ENCODE peak calls at places on chromosomes 3 and 15, in four cellular contexts. V is WTC11, Q is K562, H is HepG2. I is an unnamed sample.

GRCh38 chr3:134846943-134847342 is 51.9 kb downstream of the EPHB1 start:
- DNase-seq in V (no peak), Q (no peak), H (peak), I (no peak)

GRCh38 chr3:106261915-106262683 is 393.3 kb upstream of the CBLB start:
- DNase-seq in V (no peak), Q (no peak), H (no peak), I (no peak)

GRCh38 chr3:53102601-53103147 is 27.6 kb downstream of the RFT1 start:
- DNase-seq in V (no peak), Q (peak), H (no peak), I (no peak)

GRCh38 chr3:13896473-13897154 is 16.7 kb upstream of the WNT7A start:
- DNase-seq in V (peak), Q (peak), H (peak), I (peak)

GRCh38 chr3:187318819-187319616 is 27.5 kb upstream of the MASP1 start:
- DNase-seq in V (peak), Q (peak), H (peak), I (peak)

GRCh38 chr3:53109190-53109589 is 21.0 kb downstream of the RFT1 start:
- DNase-seq in V (no peak), Q (no peak), H (no peak), I (no peak)

GRCh38 chr3:22361465-22361864 is 610.5 kb upstream of the ZNF385D start:
- DNase-seq in V (no peak), Q (no peak), H (no peak), I (no peak)

GRCh38 chr3:133457465-133458067 is 57.7 kb downstream of the BFSP2 start:
- DNase-seq in V (no peak), Q (no peak), H (no peak), I (no peak)

GRCh38 chr15:52523192-52523591 is 5.5 kb downstream of the MYO5A start:
- DNase-seq in V (no peak), Q (no peak), H (no peak), I (no peak)

GRCh38 chr3:8952130-8952529 is 11.1 kb downstream of the RAD18 start:
- DNase-seq in V (no peak), Q (no peak), H (no peak), I (no peak)

GRCh38 chr3:43707266-43707665 is 16.5 kb downstream of the ABHD5 start:
- DNase-seq in V (no peak), Q (no peak), H (no peak), I (no peak)

GRCh38 chr3:49296781-49297420 is 19.9 kb upstream of the C3orf62 start:
- DNase-seq in V (no peak), Q (no peak), H (no peak), I (no peak)

GRCh38 chr3:75863878-75864277 is 78.5 kb upstream of the ZNF717 start:
- DNase-seq in V (no peak), Q (no peak), H (no peak), I (no peak)

GRCh38 chr3:12663311-12663935 is 494 bp downstream of the RAF1 start:
- DNase-seq in V (no peak), Q (peak), H (no peak), I (peak)

GRCh38 chr3:42664443-42664814 is 10.9 kb downstream of the ZBTB47 start:
- DNase-seq in V (no peak), Q (no peak), H (no peak), I (peak)

GRCh38 chr3:42666577-42666998 is 13.1 kb downstream of the ZBTB47 start:
- DNase-seq in V (no peak), Q (no peak), H (no peak), I (peak)

GRCh38 chr3:42666022-42666421 is 12.5 kb downstream of the ZBTB47 start:
- DNase-seq in V (no peak), Q (no peak), H (no peak), I (peak)

GRCh38 chr3:42663581-42664442 is 10.3 kb downstream of the ZBTB47 start:
- DNase-seq in V (no peak), Q (no peak), H (no peak), I (peak)

GRCh38 chr3:42665050-42665878 is 11.8 kb downstream of the ZBTB47 start:
- DNase-seq in V (no peak), Q (no peak), H (no peak), I (peak)
- TF ChIP-seq FOXJ3 in V (no peak), Q (no peak), H (no peak), I (no peak)

GRCh38 chr15:100897873-100898490 is 18.4 kb downstream of the ALDH1A3 start:
- DNase-seq in V (no peak), Q (no peak), H (no peak), I (no peak)
- TF ChIP-seq FOXJ3 in V (no peak), Q (no peak), H (no peak), I (no peak)

GRCh38 chr15:40450047-40450446 is 9.3 kb downstream of the BAHD1 start:
- DNase-seq in V (no peak), Q (no peak), H (no peak), I (no peak)

GRCh38 chr15:40451497-40452158 is 10.9 kb downstream of the BAHD1 start:
- DNase-seq in V (no peak), Q (no peak), H (no peak), I (no peak)

GRCh38 chr15:40446144-40446543 is 5.4 kb downstream of the BAHD1 start:
- DNase-seq in V (no peak), Q (no peak), H (no peak), I (no peak)

GRCh38 chr15:40448354-40448753 is 7.6 kb downstream of the BAHD1 start:
- DNase-seq in V (no peak), Q (no peak), H (no peak), I (no peak)

GRCh38 chr15:40449275-40449674 is 8.5 kb downstream of the BAHD1 start:
- DNase-seq in V (no peak), Q (no peak), H (no peak), I (no peak)
- TF ChIP-seq FOXJ3 in V (no peak), Q (no peak), H (no peak), I (no peak)

DNA sequence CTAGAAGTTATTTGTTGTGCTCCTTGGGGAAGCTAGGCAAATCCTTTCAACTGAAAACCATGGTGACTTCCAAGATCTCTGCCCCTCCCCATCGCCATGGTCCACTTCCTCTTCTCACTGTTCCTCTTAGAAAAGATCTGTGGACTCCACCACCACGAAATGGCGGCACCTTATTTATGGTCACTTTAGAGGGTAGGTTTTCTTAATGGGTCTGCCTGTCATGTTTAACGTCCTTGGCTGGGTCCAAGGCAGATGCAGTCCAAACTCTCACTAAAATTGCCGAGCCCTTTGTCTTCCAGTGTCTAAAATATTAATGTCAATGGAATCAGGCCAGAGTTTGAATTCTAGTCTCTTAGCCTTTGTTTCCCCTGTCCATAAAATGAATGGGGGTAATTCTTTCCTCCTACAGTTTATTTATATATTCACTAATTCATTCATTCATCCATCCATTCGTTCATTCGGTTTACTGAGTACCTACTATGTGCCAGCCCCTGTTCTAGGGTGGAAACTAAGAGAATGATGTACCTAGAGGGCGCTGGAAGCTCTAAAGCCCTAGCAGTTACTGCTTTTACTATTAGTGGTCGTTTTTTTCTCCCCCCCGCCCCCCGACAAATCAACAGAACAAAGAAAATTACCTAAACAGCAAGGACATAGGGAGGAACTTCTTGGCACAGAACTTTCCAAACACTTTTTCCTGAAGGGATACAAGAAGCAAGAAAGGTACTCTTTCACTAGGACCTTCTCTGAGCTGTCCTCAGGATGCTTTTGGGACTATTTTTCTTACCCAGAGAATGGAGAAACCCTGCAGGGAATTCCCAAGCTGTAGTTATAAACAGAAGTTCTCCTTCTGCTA is 661 bp downstream of the PATL2 start:
- DNase-seq in V (no peak), Q (peak), H (no peak), I (no peak)
- TF ChIP-seq FOXJ3 in V (no peak), Q (no peak), H (no peak), I (no peak)

DNA sequence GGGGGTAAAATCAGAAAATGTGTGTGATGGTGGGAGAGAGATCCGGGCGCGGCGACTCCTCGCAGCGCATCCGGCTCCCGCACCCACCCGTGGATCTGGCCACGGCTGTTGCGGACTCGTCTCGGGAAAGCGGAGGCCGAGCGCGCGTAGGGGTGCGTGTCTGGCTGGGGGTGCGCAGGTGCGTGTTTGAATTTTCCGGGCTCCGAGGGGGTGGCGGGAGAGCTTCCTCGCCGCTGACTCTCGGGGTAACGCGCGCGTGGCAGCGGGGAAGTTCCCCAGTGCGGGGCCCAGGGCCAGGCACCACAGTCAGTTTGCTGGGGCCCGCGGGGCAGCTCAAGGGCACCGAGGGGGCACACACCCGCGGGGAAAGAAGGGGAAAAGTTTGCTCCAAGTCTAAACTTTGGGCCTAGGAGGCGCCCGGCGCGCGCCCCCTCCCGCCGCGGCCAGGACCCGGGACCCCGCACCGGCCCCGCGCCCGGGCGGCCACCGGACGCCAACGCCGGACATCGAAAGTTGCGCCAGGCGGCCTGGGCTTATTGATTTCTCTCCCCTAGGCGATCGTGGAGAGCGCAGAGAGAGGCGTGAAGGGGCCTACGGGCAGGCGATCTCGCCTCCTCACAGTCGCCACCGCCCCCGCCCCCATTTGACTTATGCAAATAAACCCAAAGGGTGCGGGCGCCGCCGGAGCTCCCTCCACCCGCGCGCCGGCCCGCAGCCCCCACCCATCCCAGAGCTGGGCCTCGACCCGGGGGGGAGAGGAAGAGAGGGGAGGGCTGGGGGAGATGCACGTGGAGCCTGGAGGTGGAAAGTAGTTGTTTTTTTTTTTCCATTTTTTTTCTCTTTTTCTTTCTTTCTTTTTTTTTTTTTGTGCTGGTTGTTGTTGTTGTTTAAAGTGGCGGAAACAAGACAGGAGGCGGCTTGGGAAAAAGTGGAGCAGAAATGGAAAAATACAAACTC is 638 bp downstream of the FOXP1 start:
- DNase-seq in V (peak), Q (peak), H (peak), I (peak)
- TF ChIP-seq FOXJ3 in V (no peak), Q (no peak), H (no peak), I (no peak)

DNA sequence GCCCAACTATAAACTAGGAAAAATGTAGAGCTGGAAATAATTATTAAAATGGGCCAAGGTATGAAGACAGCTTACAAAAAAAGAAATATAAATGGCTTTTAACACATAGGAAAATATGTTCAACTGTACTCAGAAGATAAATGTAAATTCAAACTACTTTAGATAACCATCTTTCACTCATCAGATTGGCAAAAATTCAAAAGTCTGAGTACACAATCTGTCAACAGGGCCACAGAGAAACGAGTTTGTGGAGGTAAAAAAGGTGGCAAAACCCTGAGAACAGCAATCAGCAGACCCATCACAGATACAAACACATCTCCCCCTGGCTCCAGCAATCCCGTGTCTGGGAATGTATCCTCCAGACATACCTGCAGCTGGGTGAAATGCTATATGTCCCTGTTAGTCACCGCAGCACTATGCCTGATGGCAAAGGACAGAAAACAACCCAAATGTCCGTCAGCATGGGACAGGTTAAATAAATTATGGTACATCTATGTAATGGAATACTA is 149.5 kb downstream of the OSBPL10 start:
- DNase-seq in V (no peak), Q (no peak), H (no peak), I (peak)
- TF ChIP-seq FOXJ3 in V (no peak), Q (no peak), H (no peak), I (no peak)